ENCODE peak calls at places on chromosomes 4 and X, in six cellular contexts. One of them, this sample, is unnamed.

GRCh38 chr4:168781884-168782283 is 228.2 kb downstream of the CBR4 start:
- DNase-seq in H9: no peak
- DNase-seq in IMR-90: no peak
- DNase-seq in neuronal stem cell: no peak
- DNase-seq in trophoblast cell: no peak
- DNase-seq in H1: no peak
- DNase-seq in this sample: no peak

GRCh38 chrX:51975811-51976210 is 82.4 kb downstream of the MAGED1 start:
- DNase-seq in H1: no peak
- DNase-seq in IMR-90: no peak
- DNase-seq in H9: no peak
- DNase-seq in trophoblast cell: no peak
- DNase-seq in neuronal stem cell: no peak
- DNase-seq in this sample: no peak

GRCh38 chr4:69214716-69215115 is at the start of gene UGT2B11:
- DNase-seq in trophoblast cell: no peak
- DNase-seq in H9: no peak
- DNase-seq in IMR-90: no peak
- DNase-seq in neuronal stem cell: no peak
- DNase-seq in H1: no peak
- DNase-seq in this sample: no peak

GRCh38 chr4:47686294-47686872 is 151.5 kb downstream of the CORIN start:
- DNase-seq in trophoblast cell: peak; percentile 75
- DNase-seq in H9: peak; percentile 61
- DNase-seq in H1: peak; percentile 82
- DNase-seq in neuronal stem cell: peak; percentile 51
- DNase-seq in IMR-90: peak; percentile 38
- DNase-seq in this sample: peak; percentile 59

GRCh38 chrX:127708155-127708554 is 344.0 kb downstream of the ACTRT1 start:
- DNase-seq in H9: peak; percentile 25
- DNase-seq in neuronal stem cell: no peak
- DNase-seq in IMR-90: no peak
- DNase-seq in H1: no peak
- DNase-seq in trophoblast cell: no peak
- DNase-seq in this sample: no peak

GRCh38 chr4:73615613-73616012 is 4.6 kb downstream of the RASSF6 start:
- DNase-seq in H1: no peak
- DNase-seq in neuronal stem cell: no peak
- DNase-seq in H9: peak; percentile 83
- DNase-seq in IMR-90: no peak
- DNase-seq in trophoblast cell: peak; percentile 49
- DNase-seq in this sample: no peak

GRCh38 chr4:88148560-88148959 is 9.9 kb downstream of the ABCG2 start:
- DNase-seq in H1: no peak
- DNase-seq in neuronal stem cell: no peak
- DNase-seq in IMR-90: no peak
- DNase-seq in H9: no peak
- DNase-seq in trophoblast cell: no peak
- DNase-seq in this sample: peak; percentile 46

GRCh38 chrX:30620980-30621716 is 32.1 kb upstream of the GK start:
- DNase-seq in H1: no peak
- DNase-seq in H9: no peak
- DNase-seq in IMR-90: peak; percentile 93
- DNase-seq in trophoblast cell: peak; percentile 54
- DNase-seq in neuronal stem cell: no peak
- DNase-seq in this sample: peak; percentile 92

GRCh38 chrX:153875391-153876111 is 10.4 kb downstream of the L1CAM start:
- DNase-seq in H9: peak; percentile 76
- DNase-seq in trophoblast cell: peak; percentile 46
- DNase-seq in IMR-90: no peak
- DNase-seq in H1: peak; percentile 95
- DNase-seq in neuronal stem cell: peak; percentile 69
- DNase-seq in this sample: peak; percentile 39

GRCh38 chr4:159319027-159319426 is 216.1 kb downstream of the RAPGEF2 start:
- DNase-seq in H1: no peak
- DNase-seq in neuronal stem cell: no peak
- DNase-seq in IMR-90: no peak
- DNase-seq in trophoblast cell: no peak
- DNase-seq in H9: no peak
- DNase-seq in this sample: no peak

GRCh38 chr4:2269206-2269531 is 7.3 kb upstream of the MXD4 start:
- DNase-seq in H9: peak; percentile 52
- DNase-seq in H1: peak; percentile 63
- DNase-seq in neuronal stem cell: no peak
- DNase-seq in IMR-90: no peak
- DNase-seq in trophoblast cell: no peak
- DNase-seq in this sample: no peak

GRCh38 chr4:144355809-144356757 is 215.6 kb upstream of the GYPA start:
- DNase-seq in H1: no peak
- DNase-seq in IMR-90: peak; percentile 78
- DNase-seq in trophoblast cell: peak; percentile 55
- DNase-seq in neuronal stem cell: peak; percentile 80
- DNase-seq in H9: peak; percentile 39
- DNase-seq in this sample: peak; percentile 94

GRCh38 chrX:119990409-119990994 is 47.0 kb upstream of the NKAP start:
- DNase-seq in H1: peak; percentile 49
- DNase-seq in H9: peak; percentile 37
- DNase-seq in IMR-90: no peak
- DNase-seq in trophoblast cell: no peak
- DNase-seq in neuronal stem cell: no peak
- DNase-seq in this sample: no peak

GRCh38 chr4:110196206-110196870 is 2.1 kb downstream of the ELOVL6 start:
- DNase-seq in trophoblast cell: peak; percentile 61
- DNase-seq in neuronal stem cell: peak; percentile 56
- DNase-seq in H9: peak; percentile 72
- DNase-seq in IMR-90: peak; percentile 32
- DNase-seq in H1: peak; percentile 84
- DNase-seq in this sample: peak; percentile 63
- H3K23ac ChIP-seq in trophoblast cell: no peak overlapping the region
- H3K23ac ChIP-seq in neuronal stem cell: peak overlapping the region; percentile 70
- H3K23ac ChIP-seq in H9: no peak overlapping the region
- H3K23ac ChIP-seq in IMR-90: peak overlapping the region; percentile 86
- H3K23ac ChIP-seq in H1: no peak overlapping the region
- H3K23ac ChIP-seq in this sample: peak overlapping the region; percentile 89

GRCh38 chr4:7185487-7186030 is 6.8 kb upstream of the SORCS2 start:
- DNase-seq in IMR-90: no peak
- DNase-seq in H9: no peak
- DNase-seq in trophoblast cell: no peak
- DNase-seq in H1: no peak
- DNase-seq in neuronal stem cell: no peak
- DNase-seq in this sample: no peak

GRCh38 chr4:7186516-7187296 is 5.6 kb upstream of the SORCS2 start:
- DNase-seq in trophoblast cell: no peak
- DNase-seq in neuronal stem cell: no peak
- DNase-seq in H1: no peak
- DNase-seq in H9: peak; percentile 16
- DNase-seq in IMR-90: no peak
- DNase-seq in this sample: no peak

GRCh38 chr4:7186081-7186480 is 6.3 kb upstream of the SORCS2 start:
- DNase-seq in H9: peak; percentile 55
- DNase-seq in neuronal stem cell: no peak
- DNase-seq in H1: no peak
- DNase-seq in trophoblast cell: no peak
- DNase-seq in IMR-90: no peak
- DNase-seq in this sample: no peak

GRCh38 chr4:7183161-7183560 is 9.2 kb upstream of the SORCS2 start:
- DNase-seq in H9: peak; percentile 8
- DNase-seq in IMR-90: no peak
- DNase-seq in trophoblast cell: no peak
- DNase-seq in neuronal stem cell: no peak
- DNase-seq in H1: no peak
- DNase-seq in this sample: no peak

DNA sequence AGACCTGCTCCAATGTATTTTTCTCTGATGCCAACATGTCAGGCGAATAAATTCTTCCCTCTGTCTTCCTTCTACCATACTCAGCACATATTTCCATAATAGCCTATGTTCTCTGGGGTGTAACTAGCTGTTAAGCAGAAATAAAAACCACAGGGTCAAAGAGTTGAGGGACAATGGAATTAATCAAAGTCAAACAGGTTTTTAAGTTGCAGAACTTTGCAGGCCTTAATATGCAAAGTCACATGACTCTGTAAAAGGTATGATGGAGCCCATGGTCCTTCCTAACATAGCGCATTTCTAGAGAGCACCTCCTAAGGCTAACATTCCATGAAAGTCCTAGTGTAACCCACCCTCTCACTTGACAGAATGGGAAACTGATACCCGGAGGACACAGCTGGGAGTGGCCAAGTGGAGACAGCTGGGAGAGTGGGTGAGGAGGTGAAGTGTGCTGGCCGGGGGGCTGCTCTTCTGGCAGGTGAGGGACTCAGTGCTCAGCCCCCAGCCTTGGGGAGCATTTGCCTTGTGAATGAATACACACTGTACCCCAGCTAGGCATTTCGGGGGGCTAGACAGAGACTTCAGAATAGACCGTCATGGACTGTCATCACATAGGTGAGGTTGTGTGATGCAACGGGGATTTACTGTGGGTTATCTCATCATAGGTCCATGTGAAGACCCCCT is 8.4 kb upstream of the SORCS2 start:
- DNase-seq in H1: no peak
- DNase-seq in H9: peak; percentile 2
- DNase-seq in neuronal stem cell: no peak
- DNase-seq in IMR-90: no peak
- DNase-seq in trophoblast cell: no peak
- DNase-seq in this sample: no peak
- H4K91ac ChIP-seq in H1: no peak overlapping the region
- H4K91ac ChIP-seq in H9: no peak overlapping the region
- H4K91ac ChIP-seq in neuronal stem cell: no peak overlapping the region
- H4K91ac ChIP-seq in IMR-90: no peak overlapping the region
- H4K91ac ChIP-seq in trophoblast cell: no peak overlapping the region
- H4K91ac ChIP-seq in this sample: no peak overlapping the region

GRCh38 chr4:27017623-27018022 is 157.0 kb downstream of the STIM2 start:
- DNase-seq in H1: no peak
- DNase-seq in trophoblast cell: no peak
- DNase-seq in neuronal stem cell: no peak
- DNase-seq in H9: no peak
- DNase-seq in IMR-90: no peak
- DNase-seq in this sample: no peak
- H3K23ac ChIP-seq in H1: no peak overlapping the region
- H3K23ac ChIP-seq in trophoblast cell: no peak overlapping the region
- H3K23ac ChIP-seq in neuronal stem cell: peak overlapping the region; percentile 75
- H3K23ac ChIP-seq in H9: no peak overlapping the region
- H3K23ac ChIP-seq in IMR-90: no peak overlapping the region
- H3K23ac ChIP-seq in this sample: no peak overlapping the region

GRCh38 chr4:105951198-105951597 is 55.9 kb downstream of the NPNT start:
- DNase-seq in H9: no peak
- DNase-seq in trophoblast cell: peak; percentile 39
- DNase-seq in IMR-90: peak; percentile 8
- DNase-seq in neuronal stem cell: no peak
- DNase-seq in H1: no peak
- DNase-seq in this sample: peak; percentile 72

GRCh38 chr4:105950701-105951100 is 55.4 kb downstream of the NPNT start:
- DNase-seq in H1: no peak
- DNase-seq in IMR-90: no peak
- DNase-seq in H9: no peak
- DNase-seq in trophoblast cell: no peak
- DNase-seq in neuronal stem cell: no peak
- DNase-seq in this sample: no peak

GRCh38 chr4:105952596-105952995 is 57.3 kb downstream of the NPNT start:
- DNase-seq in neuronal stem cell: no peak
- DNase-seq in H1: no peak
- DNase-seq in H9: no peak
- DNase-seq in IMR-90: no peak
- DNase-seq in trophoblast cell: no peak
- DNase-seq in this sample: no peak

GRCh38 chr4:105957680-105958079 is 62.4 kb downstream of the NPNT start:
- DNase-seq in H1: no peak
- DNase-seq in H9: no peak
- DNase-seq in IMR-90: no peak
- DNase-seq in trophoblast cell: peak; percentile 24
- DNase-seq in neuronal stem cell: no peak
- DNase-seq in this sample: no peak

DNA sequence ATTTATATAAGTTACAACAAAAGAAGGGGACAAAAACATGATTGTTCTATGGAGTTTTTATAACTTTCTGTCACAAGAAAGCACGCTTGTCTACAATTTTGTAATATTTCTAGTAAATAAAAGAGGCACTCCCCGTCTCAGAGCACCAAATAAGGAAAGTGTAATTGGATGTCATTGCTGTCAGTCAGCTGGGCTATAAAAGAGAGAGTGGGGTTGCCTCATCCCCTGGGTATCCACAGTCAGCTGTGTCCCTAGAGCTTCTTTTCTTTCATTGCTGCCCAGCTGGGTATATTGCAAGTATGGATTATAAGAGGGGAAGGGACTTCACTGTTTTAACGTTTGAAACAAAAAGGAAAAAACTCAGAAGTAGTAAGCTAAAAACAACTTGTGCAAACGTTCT is 61.3 kb downstream of the NPNT start:
- DNase-seq in trophoblast cell: no peak
- DNase-seq in H1: no peak
- DNase-seq in neuronal stem cell: no peak
- DNase-seq in IMR-90: no peak
- DNase-seq in H9: no peak
- DNase-seq in this sample: no peak
- H4K91ac ChIP-seq in trophoblast cell: no peak overlapping the region
- H4K91ac ChIP-seq in H1: no peak overlapping the region
- H4K91ac ChIP-seq in neuronal stem cell: no peak overlapping the region
- H4K91ac ChIP-seq in IMR-90: no peak overlapping the region
- H4K91ac ChIP-seq in H9: no peak overlapping the region
- H4K91ac ChIP-seq in this sample: no peak overlapping the region

GRCh38 chr4:26120098-26120795 is 200.6 kb upstream of the RBPJ start:
- DNase-seq in H1: no peak
- DNase-seq in IMR-90: no peak
- DNase-seq in H9: no peak
- DNase-seq in neuronal stem cell: no peak
- DNase-seq in trophoblast cell: no peak
- DNase-seq in this sample: no peak

GRCh38 chr4:26113339-26113940 is 199.4 kb downstream of the SMIM20 start:
- DNase-seq in H1: no peak
- DNase-seq in trophoblast cell: no peak
- DNase-seq in neuronal stem cell: no peak
- DNase-seq in IMR-90: no peak
- DNase-seq in H9: no peak
- DNase-seq in this sample: no peak

GRCh38 chr4:26110493-26110892 is 196.5 kb downstream of the SMIM20 start:
- DNase-seq in H9: no peak
- DNase-seq in trophoblast cell: peak; percentile 98
- DNase-seq in IMR-90: no peak
- DNase-seq in neuronal stem cell: no peak
- DNase-seq in H1: no peak
- DNase-seq in this sample: no peak

GRCh38 chr4:26116057-26116456 is 202.0 kb downstream of the SMIM20 start:
- DNase-seq in trophoblast cell: peak; percentile 98
- DNase-seq in neuronal stem cell: no peak
- DNase-seq in H1: no peak
- DNase-seq in IMR-90: no peak
- DNase-seq in H9: no peak
- DNase-seq in this sample: no peak
- H3K23ac ChIP-seq in trophoblast cell: no peak overlapping the region
- H3K23ac ChIP-seq in neuronal stem cell: no peak overlapping the region
- H3K23ac ChIP-seq in H1: no peak overlapping the region
- H3K23ac ChIP-seq in IMR-90: no peak overlapping the region
- H3K23ac ChIP-seq in H9: no peak overlapping the region
- H3K23ac ChIP-seq in this sample: no peak overlapping the region

DNA sequence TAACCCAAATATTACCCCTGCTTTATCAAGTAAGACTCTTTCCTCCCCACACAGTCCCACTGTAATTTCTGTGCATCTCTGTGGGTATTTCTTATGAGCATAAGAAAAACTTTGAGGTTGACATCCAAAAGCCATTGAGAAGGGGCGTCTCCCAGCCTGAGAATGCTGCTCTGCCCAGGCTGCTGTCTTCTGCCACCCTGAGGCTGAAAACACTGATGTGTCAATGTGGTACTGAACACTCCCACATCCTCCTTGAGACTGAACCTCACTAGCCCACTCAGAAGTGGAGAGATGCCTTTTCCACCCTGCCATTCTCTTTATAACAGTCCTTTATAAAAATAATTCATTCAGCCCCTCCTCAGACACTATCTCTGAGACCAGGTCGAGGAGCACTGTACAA is 120.8 kb downstream of the SMIM20 start:
- DNase-seq in H9: no peak
- DNase-seq in trophoblast cell: no peak
- DNase-seq in neuronal stem cell: no peak
- DNase-seq in IMR-90: no peak
- DNase-seq in H1: no peak
- DNase-seq in this sample: no peak
- H4K91ac ChIP-seq in H9: no peak overlapping the region
- H4K91ac ChIP-seq in trophoblast cell: no peak overlapping the region
- H4K91ac ChIP-seq in neuronal stem cell: no peak overlapping the region
- H4K91ac ChIP-seq in IMR-90: no peak overlapping the region
- H4K91ac ChIP-seq in H1: no peak overlapping the region
- H4K91ac ChIP-seq in this sample: no peak overlapping the region

This sample was measured in mesenchymal stem cell.